ENCODE peak calls at places on chromosomes 3 and 15, in four cellular contexts. One of them, this sample, is unnamed.
A peak's percentile ranks its signal among the peaks of the same experiment; 100 is the strongest.

GRCh38 chr3:155753038-155753647 is 8.3 kb upstream of the PLCH1 start:
- DNase-seq in lung: no peak
- DNase-seq in omental fat pad: no peak
- DNase-seq in IMR-90: peak; percentile 39
- DNase-seq in this sample: no peak

GRCh38 chr3:131998027-131998426 is 36.8 kb downstream of the CPNE4 start:
- DNase-seq in lung: no peak
- DNase-seq in omental fat pad: no peak
- DNase-seq in IMR-90: no peak
- DNase-seq in this sample: no peak

GRCh38 chr3:155182467-155182866 is 102.3 kb downstream of the MME start:
- DNase-seq in lung: no peak
- DNase-seq in omental fat pad: no peak
- DNase-seq in IMR-90: no peak
- DNase-seq in this sample: no peak

GRCh38 chr3:14684447-14684846 is 9.5 kb downstream of the C3orf20 start:
- DNase-seq in lung: no peak
- DNase-seq in omental fat pad: no peak
- DNase-seq in IMR-90: no peak
- DNase-seq in this sample: no peak

GRCh38 chr15:70474682-70475438 is 288.5 kb downstream of the UACA start:
- DNase-seq in lung: peak; percentile 82
- DNase-seq in omental fat pad: peak; percentile 55
- DNase-seq in IMR-90: peak; percentile 96
- DNase-seq in this sample: no peak

GRCh38 chr15:64596701-64597468 is 136.5 kb downstream of the ZNF609 start:
- DNase-seq in lung: peak; percentile 60
- DNase-seq in omental fat pad: no peak
- DNase-seq in IMR-90: peak; percentile 45
- DNase-seq in this sample: no peak

GRCh38 chr3:20822251-20822650 is 636.2 kb upstream of the SGO1 start:
- DNase-seq in lung: no peak
- DNase-seq in omental fat pad: no peak
- DNase-seq in IMR-90: no peak
- DNase-seq in this sample: no peak

GRCh38 chr3:42747581-42747980 is 25.5 kb downstream of the CCDC13 start:
- DNase-seq in lung: no peak
- DNase-seq in omental fat pad: no peak
- DNase-seq in IMR-90: no peak
- DNase-seq in this sample: no peak

GRCh38 chr3:16589120-16589519 is 16.1 kb downstream of the DAZL start:
- DNase-seq in lung: no peak
- DNase-seq in omental fat pad: no peak
- DNase-seq in IMR-90: no peak
- DNase-seq in this sample: no peak

GRCh38 chr15:29269485-29270168 is at the start of gene NSMCE3:
- DNase-seq in lung: peak; percentile 88
- DNase-seq in omental fat pad: peak; percentile 70
- DNase-seq in IMR-90: peak; percentile 88
- DNase-seq in this sample: peak; percentile 89

DNA sequence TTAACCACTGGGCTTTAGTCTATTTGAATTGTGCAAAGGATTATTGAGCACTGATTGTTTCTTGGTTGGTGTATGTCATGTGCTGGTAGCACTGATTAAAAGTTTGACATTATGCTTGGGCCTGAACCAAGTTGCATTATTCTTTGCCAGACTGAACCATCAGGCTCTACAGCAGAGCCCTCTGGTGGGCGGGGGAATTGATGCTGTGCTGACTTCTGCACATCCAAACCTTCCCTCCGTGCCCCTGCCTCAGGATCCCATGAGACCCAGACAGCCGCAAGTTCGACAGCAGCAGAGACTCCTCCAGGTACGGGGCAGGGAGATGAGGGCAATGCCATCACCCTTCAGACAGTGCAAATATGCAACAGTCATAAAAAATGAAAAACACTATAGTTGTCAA is 28.4 kb upstream of the P2RY12 start:
- DNase-seq in lung: no peak
- DNase-seq in omental fat pad: no peak
- DNase-seq in IMR-90: no peak
- DNase-seq in this sample: no peak
- TF ChIP-seq CTCF in lung: no peak
- TF ChIP-seq CTCF in omental fat pad: no peak
- TF ChIP-seq CTCF in IMR-90: no peak
- TF ChIP-seq CTCF in this sample: no peak

GRCh38 chr3:126258670-126259069 is 78.3 kb upstream of the ALDH1L1 start:
- DNase-seq in lung: no peak
- DNase-seq in omental fat pad: no peak
- DNase-seq in IMR-90: no peak
- DNase-seq in this sample: no peak

GRCh38 chr3:126259411-126260391 is 79.3 kb upstream of the ALDH1L1 start:
- DNase-seq in lung: no peak
- DNase-seq in omental fat pad: no peak
- DNase-seq in IMR-90: peak; percentile 10
- DNase-seq in this sample: peak; percentile 31

GRCh38 chr3:126262227-126262626 is 81.8 kb upstream of the ALDH1L1 start:
- DNase-seq in lung: no peak
- DNase-seq in omental fat pad: no peak
- DNase-seq in IMR-90: no peak
- DNase-seq in this sample: no peak

GRCh38 chr3:126263539-126263938 is 83.2 kb upstream of the ALDH1L1 start:
- DNase-seq in lung: no peak
- DNase-seq in omental fat pad: no peak
- DNase-seq in IMR-90: no peak
- DNase-seq in this sample: no peak

DNA sequence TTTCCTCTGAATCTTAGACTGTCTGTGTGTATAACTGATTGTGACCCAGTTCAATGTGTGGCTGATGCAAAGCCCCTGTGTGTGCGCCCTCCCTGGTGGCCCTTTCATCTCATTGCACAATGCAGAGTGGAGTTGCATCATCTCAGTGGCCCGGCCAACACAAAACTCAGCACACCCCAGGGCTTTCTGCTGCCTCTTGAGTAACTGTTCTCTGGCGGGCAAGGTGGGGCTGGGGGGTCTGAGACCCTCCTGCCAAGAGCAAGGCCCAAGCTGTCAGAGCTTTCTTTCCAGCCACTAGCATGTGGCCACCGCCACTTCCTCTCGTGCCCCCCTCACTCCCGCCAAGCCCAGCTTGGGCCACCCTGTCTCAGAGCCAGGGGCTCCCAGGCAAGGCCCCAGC is 80.7 kb upstream of the ALDH1L1 start:
- DNase-seq in lung: peak; percentile 79
- DNase-seq in omental fat pad: no peak
- DNase-seq in IMR-90: peak; percentile 61
- DNase-seq in this sample: peak; percentile 46
- TF ChIP-seq CTCF in lung: no peak
- TF ChIP-seq CTCF in omental fat pad: no peak
- TF ChIP-seq CTCF in IMR-90: peak; percentile 5
- TF ChIP-seq CTCF in this sample: no peak

GRCh38 chr15:52730594-52730993 is 51.4 kb upstream of the ATOSA start:
- DNase-seq in lung: no peak
- DNase-seq in omental fat pad: no peak
- DNase-seq in IMR-90: no peak
- DNase-seq in this sample: no peak
- TF ChIP-seq CTCF in lung: no peak
- TF ChIP-seq CTCF in omental fat pad: no peak
- TF ChIP-seq CTCF in IMR-90: no peak
- TF ChIP-seq CTCF in this sample: no peak

DNA sequence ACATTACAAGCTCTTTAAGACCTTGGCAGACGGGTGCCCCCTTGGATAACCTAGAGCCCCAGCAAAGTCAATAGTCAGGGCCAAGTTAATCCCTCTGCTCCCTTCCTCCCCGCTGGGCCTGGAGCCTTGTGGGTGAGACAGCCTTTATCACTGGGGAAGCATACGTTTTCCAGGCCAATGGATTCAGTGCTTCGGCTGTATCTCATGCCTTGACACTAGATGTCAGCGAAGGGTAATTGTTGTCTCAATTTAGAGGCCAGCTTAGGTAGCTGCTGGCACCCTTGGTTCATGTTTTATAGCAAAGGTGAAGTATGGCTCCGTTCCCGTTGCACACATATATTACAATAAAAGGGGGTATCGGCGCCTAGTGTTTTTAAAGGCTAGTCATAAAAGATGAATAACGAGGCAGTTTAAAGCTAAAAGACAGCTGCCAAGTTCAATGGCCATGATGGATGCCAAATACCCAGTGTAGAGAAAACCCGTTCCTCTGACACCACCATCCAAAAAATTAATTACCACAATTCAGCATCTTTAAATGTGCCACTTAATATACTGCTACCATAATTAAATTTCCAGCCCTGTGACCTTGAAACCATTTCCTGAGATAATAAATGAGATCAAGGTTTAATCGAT is 52.3 kb upstream of the BNIP2 start:
- DNase-seq in lung: no peak
- DNase-seq in omental fat pad: no peak
- DNase-seq in IMR-90: no peak
- DNase-seq in this sample: no peak
- TF ChIP-seq CTCF in lung: no peak
- TF ChIP-seq CTCF in omental fat pad: no peak
- TF ChIP-seq CTCF in IMR-90: no peak
- TF ChIP-seq CTCF in this sample: no peak

This sample was measured in colonic mucosa.